ENCODE peak calls at places on chromosomes 11 and 22, in six cellular contexts. One of them, this sample, is unnamed.

GRCh38 chr22:20237480-20238440 is 30.4 kb downstream of the RTN4R start:
- DNase-seq in EL: no peak
- DNase-seq in mammary epithelial cell: peak; percentile 21
- DNase-seq in HFFc6: no peak
- DNase-seq in pancreas: peak; percentile 69
- DNase-seq in KBM-7: no peak
- DNase-seq in this sample: no peak

GRCh38 chr11:111573821-111574249 is 28.4 kb upstream of the SIK2 start:
- DNase-seq in pancreas: no peak
- DNase-seq in EL: no peak
- DNase-seq in mammary epithelial cell: no peak
- DNase-seq in KBM-7: no peak
- DNase-seq in HFFc6: no peak
- DNase-seq in this sample: no peak

GRCh38 chr11:1653541-1654387 is 24.2 kb downstream of the KRTAP5-5 start:
- DNase-seq in mammary epithelial cell: no peak
- DNase-seq in HFFc6: no peak
- DNase-seq in EL: no peak
- DNase-seq in pancreas: no peak
- DNase-seq in KBM-7: no peak
- DNase-seq in this sample: no peak

GRCh38 chr11:64028398-64029115 is 7.2 kb upstream of the FLRT1 start:
- DNase-seq in EL: no peak
- DNase-seq in KBM-7: no peak
- DNase-seq in pancreas: peak; percentile 40
- DNase-seq in HFFc6: no peak
- DNase-seq in mammary epithelial cell: no peak
- DNase-seq in this sample: no peak

GRCh38 chr11:2752204-2752772 is 52.5 kb upstream of the KCNQ1OT1 start:
- DNase-seq in mammary epithelial cell: no peak
- DNase-seq in KBM-7: no peak
- DNase-seq in EL: peak; percentile 34
- DNase-seq in pancreas: no peak
- DNase-seq in HFFc6: no peak
- DNase-seq in this sample: no peak

GRCh38 chr11:68383976-68384501 is 71.6 kb downstream of the LRP5 start:
- DNase-seq in EL: peak; percentile 48
- DNase-seq in mammary epithelial cell: no peak
- DNase-seq in HFFc6: peak; percentile 19
- DNase-seq in KBM-7: peak; percentile 50
- DNase-seq in pancreas: peak; percentile 77
- DNase-seq in this sample: no peak

GRCh38 chr22:42376721-42377177 is 55.5 kb downstream of the NFAM1 start:
- DNase-seq in mammary epithelial cell: no peak
- DNase-seq in pancreas: no peak
- DNase-seq in KBM-7: no peak
- DNase-seq in EL: peak; percentile 34
- DNase-seq in HFFc6: no peak
- DNase-seq in this sample: no peak

GRCh38 chr22:20847318-20847822 is 11.2 kb downstream of the PI4KA start:
- DNase-seq in EL: no peak
- DNase-seq in HFFc6: no peak
- DNase-seq in pancreas: no peak
- DNase-seq in KBM-7: no peak
- DNase-seq in mammary epithelial cell: no peak
- DNase-seq in this sample: no peak

GRCh38 chr22:22099833-22100812 is 117.5 kb upstream of the TOP3B start:
- DNase-seq in KBM-7: no peak
- DNase-seq in pancreas: no peak
- DNase-seq in mammary epithelial cell: no peak
- DNase-seq in EL: peak; percentile 10
- DNase-seq in HFFc6: no peak
- DNase-seq in this sample: peak; percentile 33

GRCh38 chr11:57082125-57082524 is 93.4 kb downstream of the OR5AK2 start:
- DNase-seq in mammary epithelial cell: no peak
- DNase-seq in HFFc6: no peak
- DNase-seq in EL: no peak
- DNase-seq in pancreas: no peak
- DNase-seq in KBM-7: no peak
- DNase-seq in this sample: no peak

GRCh38 chr22:43562843-43563242 is 151.0 kb downstream of the MPPED1 start:
- DNase-seq in KBM-7: no peak
- DNase-seq in EL: no peak
- DNase-seq in mammary epithelial cell: no peak
- DNase-seq in HFFc6: no peak
- DNase-seq in pancreas: no peak
- DNase-seq in this sample: no peak

GRCh38 chr11:33775832-33776231 is 1.5 kb upstream of the FBXO3 start:
- DNase-seq in HFFc6: no peak
- DNase-seq in KBM-7: no peak
- DNase-seq in mammary epithelial cell: no peak
- DNase-seq in EL: no peak
- DNase-seq in pancreas: no peak
- DNase-seq in this sample: no peak

GRCh38 chr11:107719062-107719461 is 7.2 kb upstream of the SLN start:
- DNase-seq in EL: no peak
- DNase-seq in HFFc6: no peak
- DNase-seq in pancreas: peak; percentile 39
- DNase-seq in KBM-7: no peak
- DNase-seq in mammary epithelial cell: no peak
- DNase-seq in this sample: no peak

GRCh38 chr11:59208956-59209355 is 3.8 kb downstream of the MPEG1 start:
- DNase-seq in EL: no peak
- DNase-seq in KBM-7: no peak
- DNase-seq in HFFc6: no peak
- DNase-seq in mammary epithelial cell: peak; percentile 21
- DNase-seq in pancreas: no peak
- DNase-seq in this sample: no peak

GRCh38 chr11:76236092-76237026 is 30.1 kb upstream of the WNT11 start:
- DNase-seq in HFFc6: peak; percentile 38
- DNase-seq in KBM-7: peak; percentile 84
- DNase-seq in EL: peak; percentile 76
- DNase-seq in mammary epithelial cell: peak; percentile 66
- DNase-seq in pancreas: no peak
- DNase-seq in this sample: peak; percentile 60

GRCh38 chr11:14380947-14381555 is 22.1 kb upstream of the RRAS2 start:
- DNase-seq in mammary epithelial cell: peak; percentile 68
- DNase-seq in EL: peak; percentile 71
- DNase-seq in pancreas: peak; percentile 84
- DNase-seq in KBM-7: peak; percentile 23
- DNase-seq in HFFc6: peak; percentile 7
- DNase-seq in this sample: no peak

GRCh38 chr11:85444479-85444878 is 182.7 kb downstream of the DLG2 start:
- DNase-seq in pancreas: no peak
- DNase-seq in mammary epithelial cell: no peak
- DNase-seq in EL: no peak
- DNase-seq in HFFc6: no peak
- DNase-seq in KBM-7: no peak
- DNase-seq in this sample: no peak

GRCh38 chr11:128334311-128335044 is 252.9 kb downstream of the ETS1 start:
- DNase-seq in KBM-7: no peak
- DNase-seq in pancreas: no peak
- DNase-seq in EL: no peak
- DNase-seq in mammary epithelial cell: no peak
- DNase-seq in HFFc6: no peak
- DNase-seq in this sample: no peak

GRCh38 chr11:34405079-34405858 is 33.5 kb upstream of the CAT start:
- DNase-seq in KBM-7: no peak
- DNase-seq in pancreas: no peak
- DNase-seq in mammary epithelial cell: peak; percentile 26
- DNase-seq in EL: peak; percentile 44
- DNase-seq in HFFc6: peak; percentile 2
- DNase-seq in this sample: no peak

GRCh38 chr11:561148-562003 is 606 bp downstream of the RASSF7 start:
- DNase-seq in mammary epithelial cell: peak; percentile 68
- DNase-seq in KBM-7: peak; percentile 60
- DNase-seq in HFFc6: peak; percentile 37
- DNase-seq in EL: peak; percentile 71
- DNase-seq in pancreas: peak; percentile 84
- DNase-seq in this sample: peak; percentile 13

GRCh38 chr22:37502342-37503182 is 16.4 kb upstream of the MFNG start:
- DNase-seq in mammary epithelial cell: peak; percentile 76
- DNase-seq in HFFc6: no peak
- DNase-seq in EL: no peak
- DNase-seq in pancreas: peak; percentile 83
- DNase-seq in KBM-7: no peak
- DNase-seq in this sample: no peak

GRCh38 chr11:92870241-92870826 is 99.1 kb upstream of the MTNR1B start:
- DNase-seq in HFFc6: no peak
- DNase-seq in pancreas: no peak
- DNase-seq in KBM-7: no peak
- DNase-seq in mammary epithelial cell: peak; percentile 38
- DNase-seq in EL: no peak
- DNase-seq in this sample: no peak

GRCh38 chr22:48037618-48038017 is 1275.2 kb downstream of the TBC1D22A start:
- DNase-seq in pancreas: no peak
- DNase-seq in HFFc6: no peak
- DNase-seq in EL: no peak
- DNase-seq in mammary epithelial cell: no peak
- DNase-seq in KBM-7: no peak
- DNase-seq in this sample: no peak

GRCh38 chr11:2666828-2667570 is 32.8 kb downstream of the KCNQ1OT1 start:
- DNase-seq in pancreas: no peak
- DNase-seq in mammary epithelial cell: no peak
- DNase-seq in KBM-7: no peak
- DNase-seq in EL: no peak
- DNase-seq in HFFc6: no peak
- DNase-seq in this sample: no peak

GRCh38 chr11:108929241-108929640 is 264.4 kb downstream of the DDX10 start:
- DNase-seq in KBM-7: no peak
- DNase-seq in pancreas: no peak
- DNase-seq in HFFc6: peak; percentile 96
- DNase-seq in EL: peak; percentile 93
- DNase-seq in mammary epithelial cell: peak; percentile 93
- DNase-seq in this sample: no peak

GRCh38 chr11:78742430-78742829 is 167.8 kb upstream of the NARS2 start:
- DNase-seq in mammary epithelial cell: peak; percentile 54
- DNase-seq in HFFc6: no peak
- DNase-seq in EL: no peak
- DNase-seq in pancreas: peak; percentile 91
- DNase-seq in KBM-7: no peak
- DNase-seq in this sample: no peak

GRCh38 chr11:88695701-88696414 is 358.3 kb upstream of the CTSC start:
- DNase-seq in EL: no peak
- DNase-seq in HFFc6: no peak
- DNase-seq in pancreas: no peak
- DNase-seq in KBM-7: no peak
- DNase-seq in mammary epithelial cell: no peak
- DNase-seq in this sample: no peak

GRCh38 chr22:39979458-39979857 is 15.3 kb upstream of the FAM83F start:
- DNase-seq in KBM-7: no peak
- DNase-seq in pancreas: no peak
- DNase-seq in EL: no peak
- DNase-seq in mammary epithelial cell: no peak
- DNase-seq in HFFc6: no peak
- DNase-seq in this sample: no peak

GRCh38 chr11:69238562-69239319 is 55.2 kb upstream of the MYEOV start:
- DNase-seq in KBM-7: no peak
- DNase-seq in EL: no peak
- DNase-seq in mammary epithelial cell: no peak
- DNase-seq in pancreas: no peak
- DNase-seq in HFFc6: no peak
- DNase-seq in this sample: no peak

GRCh38 chr11:100739636-100740035 is 52.5 kb downstream of the ARHGAP42 start:
- DNase-seq in EL: peak; percentile 90
- DNase-seq in KBM-7: no peak
- DNase-seq in mammary epithelial cell: no peak
- DNase-seq in HFFc6: peak; percentile 46
- DNase-seq in pancreas: no peak
- DNase-seq in this sample: no peak

GRCh38 chr11:65814960-65815565 is 18.7 kb upstream of the SNX32 start:
- DNase-seq in pancreas: no peak
- DNase-seq in HFFc6: no peak
- DNase-seq in KBM-7: no peak
- DNase-seq in mammary epithelial cell: no peak
- DNase-seq in EL: no peak
- DNase-seq in this sample: no peak

This sample was measured in AML-193.